ENCODE peak calls at places on chromosomes 11 and 22, in four cellular contexts. L is K562, A is H1, B is HepG2. F is an unnamed sample.

GRCh38 chr22:40709752-40710413 is 30.6 kb downstream of the MCHR1 start:
- DNase-seq in L (peak; percentile 65), A (no peak), B (no peak), F (no peak)

GRCh38 chr11:72786305-72787261 is 7.3 kb downstream of the STARD10 start:
- DNase-seq in L (no peak), A (no peak), B (peak; percentile 56), F (no peak)

GRCh38 chr11:88475991-88476418 is 138.5 kb upstream of the CTSC start:
- DNase-seq in L (no peak), A (no peak), B (no peak), F (no peak)

GRCh38 chr22:47043835-47044721 is 281.6 kb downstream of the TBC1D22A start:
- DNase-seq in L (no peak), A (no peak), B (no peak), F (no peak)

GRCh38 chr22:30393885-30394284 is 2.9 kb upstream of the SEC14L2 start:
- DNase-seq in L (no peak), A (no peak), B (no peak), F (no peak)

GRCh38 chr22:36083056-36083455 is 54.4 kb upstream of the RBFOX2 start:
- DNase-seq in L (no peak), A (no peak), B (no peak), F (no peak)

GRCh38 chr11:47514825-47515647 is 37.9 kb downstream of the CELF1 start:
- DNase-seq in L (peak; percentile 70), A (no peak), B (no peak), F (no peak)

GRCh38 chr11:115548878-115549528 is 44.8 kb upstream of the CADM1 start:
- DNase-seq in L (no peak), A (peak; percentile 60), B (peak; percentile 95), F (no peak)

GRCh38 chr11:46367244-46367915 is 14.1 kb upstream of the MDK start:
- DNase-seq in L (peak; percentile 83), A (peak; percentile 95), B (peak; percentile 25), F (no peak)

GRCh38 chr11:16484434-16484833 is 128.1 kb upstream of the SOX6 start:
- DNase-seq in L (no peak), A (no peak), B (no peak), F (no peak)

GRCh38 chr11:18836415-18836814 is 44.8 kb upstream of the PTPN5 start:
- DNase-seq in L (no peak), A (no peak), B (no peak), F (no peak)

GRCh38 chr22:50311606-50312351 is 4.3 kb upstream of the PLXNB2 start:
- DNase-seq in L (no peak), A (no peak), B (no peak), F (no peak)

GRCh38 chr22:29388759-29389090 is 355 bp upstream of the AP1B1 start:
- DNase-seq in L (no peak), A (no peak), B (no peak), F (no peak)

GRCh38 chr11:24932110-24933000 is 435.5 kb downstream of the LUZP2 start:
- DNase-seq in L (no peak), A (no peak), B (no peak), F (no peak)

GRCh38 chr11:30282289-30282631 is 40.6 kb upstream of the ARL14EP start:
- DNase-seq in L (no peak), A (no peak), B (no peak), F (peak; percentile 17)

GRCh38 chr22:37696657-37697539 is at the start of gene TRIOBP:
- DNase-seq in L (peak; percentile 94), A (peak; percentile 97), B (no peak), F (peak; percentile 56)

GRCh38 chr22:48488149-48488551 is 1339.5 kb downstream of the BRD1 start:
- DNase-seq in L (no peak), A (no peak), B (no peak), F (no peak)

GRCh38 chr11:116692318-116693106 is 80.3 kb downstream of the BUD13 start:
- DNase-seq in L (no peak), A (no peak), B (no peak), F (no peak)

GRCh38 chr11:3123761-3124733 is 41.1 kb downstream of the OSBPL5 start:
- DNase-seq in L (no peak), A (no peak), B (no peak), F (no peak)

GRCh38 chr11:71483689-71484088 is 30.7 kb downstream of the NADSYN1 start:
- DNase-seq in L (no peak), A (no peak), B (no peak), F (no peak)

GRCh38 chr22:36979016-36979415 is 40.2 kb downstream of the TST start:
- DNase-seq in L (no peak), A (no peak), B (no peak), F (no peak)

GRCh38 chr22:37870273-37870672 is 21.1 kb downstream of the EIF3L start:
- DNase-seq in L (no peak), A (no peak), B (no peak), F (no peak)

GRCh38 chr22:39534591-39535301 is 2.2 kb upstream of the RPS19BP1 start:
- DNase-seq in L (peak; percentile 82), A (peak; percentile 99), B (peak; percentile 54), F (no peak)

GRCh38 chr22:19691721-19692341 is 22.5 kb upstream of the SEPTIN5 start:
- DNase-seq in L (peak; percentile 85), A (no peak), B (no peak), F (no peak)

GRCh38 chr11:1487851-1488574 is 1.4 kb upstream of the MOB2 start:
- DNase-seq in L (no peak), A (no peak), B (no peak), F (no peak)

GRCh38 chr11:68206211-68206610 is 6.9 kb downstream of the KMT5B start:
- DNase-seq in L (peak; percentile 67), A (peak; percentile 52), B (peak; percentile 74), F (no peak)

GRCh38 chr22:22948651-22949611 is 61.3 kb downstream of the IGLL5 start:
- DNase-seq in L (no peak), A (no peak), B (no peak), F (no peak)

GRCh38 chr22:48045369-48045768 is 1282.9 kb downstream of the TBC1D22A start:
- DNase-seq in L (no peak), A (no peak), B (no peak), F (peak; percentile 64)

GRCh38 chr11:11856638-11857037 is 14.9 kb downstream of the USP47 start:
- DNase-seq in L (no peak), A (no peak), B (no peak), F (peak; percentile 52)

GRCh38 chr11:42239102-42239501 is 779.6 kb upstream of the LRRC4C start:
- DNase-seq in L (no peak), A (no peak), B (no peak), F (no peak)

GRCh38 chr22:47307326-47307725 is 544.9 kb downstream of the TBC1D22A start:
- DNase-seq in L (peak; percentile 50), A (no peak), B (no peak), F (no peak)

GRCh38 chr11:71301858-71302533 is 49.6 kb upstream of the SHANK2 start:
- DNase-seq in L (no peak), A (peak; percentile 39), B (no peak), F (no peak)

GRCh38 chr11:3866206-3866605 is 10.7 kb downstream of the STIM1 start:
- DNase-seq in L (peak; percentile 79), A (no peak), B (peak; percentile 84), F (no peak)

GRCh38 chr11:116312560-116313340 is 460.0 kb downstream of the BUD13 start:
- DNase-seq in L (no peak), A (peak; percentile 44), B (no peak), F (no peak)

GRCh38 chr11:118705796-118706545 is 26.5 kb upstream of the TREH start:
- DNase-seq in L (no peak), A (no peak), B (no peak), F (no peak)

GRCh38 chr11:125357551-125357950 is 138.5 kb downstream of the FEZ1 start:
- DNase-seq in L (no peak), A (no peak), B (no peak), F (no peak)

GRCh38 chr22:37443086-37443485 is 15.8 kb upstream of the ELFN2 start:
- DNase-seq in L (no peak), A (no peak), B (no peak), F (no peak)

GRCh38 chr11:34214961-34215805 is 109.8 kb downstream of the NAT10 start:
- DNase-seq in L (no peak), A (no peak), B (no peak), F (no peak)

GRCh38 chr22:35376728-35377472 is 4.0 kb upstream of the HMOX1 start:
- DNase-seq in L (peak; percentile 95), A (peak; percentile 87), B (peak; percentile 92), F (peak; percentile 87)

GRCh38 chr11:84906995-84907394 is 720.1 kb downstream of the DLG2 start:
- DNase-seq in L (no peak), A (no peak), B (no peak), F (no peak)

GRCh38 chr22:24109649-24110048 is 71.6 kb upstream of the SUSD2 start:
- DNase-seq in L (no peak), A (no peak), B (no peak), F (no peak)
- TF ChIP-seq RFX5 in L (no peak), A (no peak), B (no peak), F (no peak)

GRCh38 chr22:42365337-42365865 is 66.8 kb downstream of the NFAM1 start:
- DNase-seq in L (no peak), A (no peak), B (no peak), F (no peak)
- TF ChIP-seq CREB1 in L (no peak), A (peak; percentile 67), B (no peak), F (no peak)

GRCh38 chr11:111913031-111913861 is 712 bp downstream of the HSPB2 start:
- DNase-seq in L (no peak), A (no peak), B (no peak), F (no peak)

GRCh38 chr11:111910637-111911562 is 670 bp downstream of the CRYAB start:
- DNase-seq in L (peak; percentile 89), A (no peak), B (no peak), F (no peak)

GRCh38 chr11:111912535-111912934 is at the start of gene HSPB2:
- DNase-seq in L (no peak), A (no peak), B (no peak), F (no peak)

GRCh38 chr11:111913997-111914396 is 1.5 kb downstream of the HSPB2 start:
- DNase-seq in L (no peak), A (no peak), B (peak; percentile 46), F (no peak)

GRCh38 chr11:111911563-111912401 is at the start of gene CRYAB:
- DNase-seq in L (peak; percentile 66), A (no peak), B (peak; percentile 32), F (no peak)
- TF ChIP-seq RFX5 in L (no peak), A (no peak), B (no peak), F (no peak)

GRCh38 chr11:128213461-128213860 is 373.9 kb downstream of the ETS1 start:
- DNase-seq in L (no peak), A (no peak), B (no peak), F (no peak)

GRCh38 chr11:128214263-128214662 is 373.1 kb downstream of the ETS1 start:
- DNase-seq in L (no peak), A (no peak), B (no peak), F (no peak)

GRCh38 chr11:128210148-128210940 is 377.0 kb downstream of the ETS1 start:
- DNase-seq in L (peak; percentile 11), A (no peak), B (peak; percentile 59), F (no peak)

GRCh38 chr11:128215238-128215882 is 372.0 kb downstream of the ETS1 start:
- DNase-seq in L (no peak), A (no peak), B (no peak), F (no peak)

GRCh38 chr11:128212324-128212723 is 375.0 kb downstream of the ETS1 start:
- DNase-seq in L (no peak), A (no peak), B (no peak), F (no peak)
- TF ChIP-seq CREB1 in L (no peak), A (no peak), B (no peak), F (no peak)

GRCh38 chr11:75465701-75466531 is 32.9 kb upstream of the KLHL35 start:
- DNase-seq in L (no peak), A (no peak), B (no peak), F (no peak)
- TF ChIP-seq RFX5 in L (no peak), A (no peak), B (no peak), F (no peak)